ENCODE peak calls at places on chromosomes 5 and 9, in four cellular contexts. One of them, this sample, is unnamed.

GRCh38 chr5:180644825-180645608 is 4.4 kb downstream of the FLT4 start:
- DNase-seq in glutamatergic neuron: no peak
- DNase-seq in activated T-helper 1 cell treated with anti-CD3 and anti-CD28 coated beads, Interleukin-2, amount 50 U/mL, for 16 hours: no peak
- DNase-seq in AG20443: no peak
- DNase-seq in this sample: no peak

GRCh38 chr5:151082976-151083651 is 2.3 kb upstream of the TNIP1 start:
- DNase-seq in AG20443: no peak
- DNase-seq in activated T-helper 1 cell treated with anti-CD3 and anti-CD28 coated beads, Interleukin-2, amount 50 U/mL, for 16 hours: peak; percentile 33
- DNase-seq in glutamatergic neuron: no peak
- DNase-seq in this sample: no peak

GRCh38 chr9:37437010-37437409 is 14.5 kb downstream of the GRHPR start:
- DNase-seq in glutamatergic neuron: no peak
- DNase-seq in AG20443: no peak
- DNase-seq in activated T-helper 1 cell treated with anti-CD3 and anti-CD28 coated beads, Interleukin-2, amount 50 U/mL, for 16 hours: no peak
- DNase-seq in this sample: no peak

GRCh38 chr9:133667759-133668450 is 31.7 kb downstream of the DBH start:
- DNase-seq in AG20443: no peak
- DNase-seq in activated T-helper 1 cell treated with anti-CD3 and anti-CD28 coated beads, Interleukin-2, amount 50 U/mL, for 16 hours: no peak
- DNase-seq in glutamatergic neuron: no peak
- DNase-seq in this sample: no peak

GRCh38 chr5:179413086-179413690 is 67.9 kb upstream of the ADAMTS2 start:
- DNase-seq in activated T-helper 1 cell treated with anti-CD3 and anti-CD28 coated beads, Interleukin-2, amount 50 U/mL, for 16 hours: no peak
- DNase-seq in AG20443: no peak
- DNase-seq in glutamatergic neuron: no peak
- DNase-seq in this sample: no peak

GRCh38 chr5:61417345-61417744 is 85.3 kb downstream of the ZSWIM6 start:
- DNase-seq in glutamatergic neuron: no peak
- DNase-seq in AG20443: no peak
- DNase-seq in activated T-helper 1 cell treated with anti-CD3 and anti-CD28 coated beads, Interleukin-2, amount 50 U/mL, for 16 hours: no peak
- DNase-seq in this sample: no peak

GRCh38 chr5:35717718-35718117 is 100.1 kb downstream of the SPEF2 start:
- DNase-seq in glutamatergic neuron: no peak
- DNase-seq in AG20443: no peak
- DNase-seq in activated T-helper 1 cell treated with anti-CD3 and anti-CD28 coated beads, Interleukin-2, amount 50 U/mL, for 16 hours: no peak
- DNase-seq in this sample: no peak

GRCh38 chr5:33843579-33843978 is 48.2 kb downstream of the ADAMTS12 start:
- DNase-seq in activated T-helper 1 cell treated with anti-CD3 and anti-CD28 coated beads, Interleukin-2, amount 50 U/mL, for 16 hours: no peak
- DNase-seq in AG20443: no peak
- DNase-seq in glutamatergic neuron: no peak
- DNase-seq in this sample: no peak

GRCh38 chr5:73382412-73382795 is 66.2 kb downstream of the FOXD1 start:
- DNase-seq in glutamatergic neuron: no peak
- DNase-seq in activated T-helper 1 cell treated with anti-CD3 and anti-CD28 coated beads, Interleukin-2, amount 50 U/mL, for 16 hours: no peak
- DNase-seq in AG20443: no peak
- DNase-seq in this sample: no peak

GRCh38 chr5:52892242-52892878 is 96.8 kb upstream of the ITGA2 start:
- DNase-seq in glutamatergic neuron: no peak
- DNase-seq in activated T-helper 1 cell treated with anti-CD3 and anti-CD28 coated beads, Interleukin-2, amount 50 U/mL, for 16 hours: no peak
- DNase-seq in AG20443: no peak
- DNase-seq in this sample: no peak

GRCh38 chr5:166032601-166033000 is 2258.8 kb upstream of the WWC1 start:
- DNase-seq in activated T-helper 1 cell treated with anti-CD3 and anti-CD28 coated beads, Interleukin-2, amount 50 U/mL, for 16 hours: no peak
- DNase-seq in glutamatergic neuron: no peak
- DNase-seq in AG20443: no peak
- DNase-seq in this sample: no peak

This sample was measured in central memory CD8-positive, alpha-beta T cell.